ENCODE peak calls at places on chromosomes 6 and 20, in eight cellular contexts. V is NCI-H345, S is posterior vena cava, O is dermis microvascular lymphatic vessel endothelial cell, M is AG04449, I is esophagus squamous epithelium, Q is bronchial epithelial cell, G is cardiac septum. X is an unnamed sample.

GRCh38 chr6:133286765-133287164 is 45.6 kb downstream of the EYA4 start:
- DNase-seq in V (no peak), S (no peak), O (peak), M (no peak), I (no peak), Q (peak), G (no peak), X (no peak)

GRCh38 chr6:167778497-167779122 is 48.1 kb upstream of the AFDN start:
- DNase-seq in V (no peak), S (peak), O (no peak), M (no peak), I (no peak), Q (no peak), G (peak), X (no peak)

GRCh38 chr6:38570750-38571149 is 69.0 kb downstream of the BTBD9 start:
- DNase-seq in V (peak), S (no peak), O (peak), M (no peak), I (no peak), Q (peak), G (no peak), X (no peak)

GRCh38 chr6:169119669-169120068 is 134.0 kb downstream of the THBS2 start:
- DNase-seq in V (no peak), S (no peak), O (no peak), M (no peak), I (no peak), Q (no peak), G (no peak), X (no peak)

GRCh38 chr20:62835931-62836861 is 19.3 kb downstream of the COL9A3 start:
- DNase-seq in V (no peak), S (no peak), O (peak), M (no peak), I (no peak), Q (peak), G (no peak), X (no peak)

GRCh38 chr6:16681260-16681873 is 79.9 kb downstream of the ATXN1 start:
- DNase-seq in V (no peak), S (no peak), O (peak), M (peak), I (no peak), Q (peak), G (no peak), X (peak)

GRCh38 chr6:22888147-22888831 is 318.9 kb downstream of the HDGFL1 start:
- DNase-seq in V (peak), S (no peak), O (peak), M (no peak), I (no peak), Q (peak), G (no peak), X (peak)

GRCh38 chr6:74096329-74096728 is 400.3 kb downstream of the CD109 start:
- DNase-seq in V (no peak), S (no peak), O (no peak), M (no peak), I (no peak), Q (no peak), G (no peak), X (no peak)

GRCh38 chr6:44356432-44356950 is 14.0 kb downstream of the SPATS1 start:
- DNase-seq in V (no peak), S (no peak), O (no peak), M (no peak), I (no peak), Q (no peak), G (no peak), X (no peak)

GRCh38 chr6:1600764-1601615 is 8.7 kb upstream of the FOXC1 start:
- DNase-seq in V (no peak), S (peak), O (no peak), M (no peak), I (no peak), Q (no peak), G (no peak), X (no peak)